ENCODE peak calls at places on chromosome X, in ten cellular contexts. E, L, B, T, F, X, N, Y, H and A are unnamed samples.

GRCh38 chrX:13346646-13347045 is 26.8 kb upstream of the ATXN3L start:
- DNase-seq in L (no peak), X (no peak), E (no peak), N (no peak), Y (no peak), H (no peak), B (no peak), F (no peak), T (no peak), A (no peak)

GRCh38 chrX:19649227-19650009 is 134.1 kb upstream of the MAP3K15 start:
- DNase-seq in X (no peak), B (no peak), T (peak), L (no peak), Y (no peak), F (no peak), H (no peak), N (no peak), E (no peak), A (no peak)

GRCh38 chrX:48833531-48834138 is 1.8 kb downstream of the PCSK1N start:
- DNase-seq in Y (no peak), H (peak), B (no peak), T (peak), F (no peak), N (no peak), E (no peak), X (no peak), L (no peak), A (no peak)

GRCh38 chrX:72340572-72340971 is 34.9 kb upstream of the CITED1 start:
- DNase-seq in B (no peak), X (no peak), L (no peak), F (no peak), N (no peak), T (no peak), Y (no peak), E (no peak), H (no peak), A (no peak)

GRCh38 chrX:151543706-151544105 is 19.8 kb upstream of the PASD1 start:
- DNase-seq in N (peak), Y (no peak), F (no peak), E (no peak), L (no peak), X (no peak), H (no peak), B (no peak), T (no peak), A (no peak)

GRCh38 chrX:8738588-8739189 is 6.8 kb upstream of the ANOS1 start:
- DNase-seq in X (peak), B (no peak), E (no peak), F (peak), T (peak), L (no peak), H (no peak), N (peak), Y (no peak), A (no peak)

GRCh38 chrX:153554519-153555167 is 37.2 kb downstream of the ATP2B3 start:
- DNase-seq in B (peak), X (peak), L (peak), H (peak), E (peak), N (peak), F (peak), Y (peak), T (peak), A (no peak)

GRCh38 chrX:34578237-34578636 is 78.8 kb downstream of the TMEM47 start:
- DNase-seq in N (peak), F (no peak), L (no peak), Y (no peak), H (peak), T (peak), X (no peak), B (peak), E (no peak), A (no peak)

GRCh38 chrX:153469811-153470410 is 465 bp downstream of the HAUS7 start:
- DNase-seq in Y (peak), T (peak), X (no peak), N (peak), L (no peak), E (no peak), B (no peak), H (no peak), F (peak), A (no peak)

GRCh38 chrX:118520858-118521206 is 25.2 kb downstream of the DOCK11 start:
- DNase-seq in H (no peak), L (no peak), N (no peak), X (no peak), F (no peak), Y (no peak), E (no peak), T (no peak), B (no peak), A (no peak)

GRCh38 chrX:65608021-65608420 is 59.4 kb upstream of the MSN start:
- DNase-seq in N (no peak), B (no peak), H (no peak), L (no peak), T (no peak), Y (no peak), F (no peak), X (no peak), E (no peak), A (no peak)

GRCh38 chrX:149312936-149313432 is 192.1 kb downstream of the IDS start:
- DNase-seq in X (no peak), T (no peak), B (no peak), L (no peak), Y (no peak), E (no peak), H (no peak), N (no peak), F (no peak), A (no peak)

GRCh38 chrX:110087485-110088356 is 84.8 kb downstream of the TMEM164 start:
- DNase-seq in X (no peak), L (no peak), T (peak), Y (peak), H (peak), F (no peak), B (peak), N (peak), E (no peak), A (peak)

GRCh38 chrX:155767101-155767878 is 113.9 kb upstream of the VAMP7 start:
- DNase-seq in F (peak), E (no peak), T (peak), B (peak), X (no peak), L (no peak), H (peak), N (peak), Y (peak), A (no peak)

GRCh38 chrX:2696698-2697215 is 5.7 kb downstream of the CD99 start:
- DNase-seq in Y (no peak), E (peak), B (peak), T (peak), L (no peak), X (peak), H (peak), N (peak), F (no peak), A (no peak)

GRCh38 chrX:24364851-24365538 is 4.6 kb downstream of the SUPT20HL1 start:
- DNase-seq in H (no peak), X (no peak), B (no peak), T (no peak), E (no peak), Y (no peak), F (no peak), N (no peak), L (no peak), A (no peak)

GRCh38 chrX:80876877-80877276 is 67.2 kb upstream of the BRWD3 start:
- DNase-seq in H (peak), N (peak), T (peak), Y (no peak), L (no peak), E (no peak), X (no peak), F (no peak), B (no peak), A (no peak)

GRCh38 chrX:11381464-11381863 is 88.3 kb downstream of the AMELX start:
- DNase-seq in T (peak), F (peak), H (peak), Y (no peak), B (peak), L (no peak), E (no peak), N (peak), X (no peak), A (no peak)

GRCh38 chrX:150361777-150362351 is 1.3 kb upstream of the MAMLD1 start:
- DNase-seq in T (peak), N (no peak), B (no peak), Y (no peak), X (no peak), E (no peak), L (no peak), F (peak), H (no peak), A (no peak)

GRCh38 chrX:107714196-107714811 is 61.3 kb downstream of the TSC22D3 start:
- DNase-seq in N (peak), E (no peak), L (no peak), B (no peak), F (peak), X (no peak), H (no peak), Y (no peak), T (no peak), A (no peak)

GRCh38 chrX:86047174-86047991 is at the start of gene CHM:
- DNase-seq in B (peak), T (peak), F (no peak), E (peak), N (peak), H (peak), L (peak), Y (peak), X (peak), A (no peak)

GRCh38 chrX:44873415-44874270 is 655 bp downstream of the KDM6A start:
- DNase-seq in N (peak), F (peak), E (peak), H (peak), Y (no peak), T (peak), X (peak), L (peak), B (no peak), A (no peak)